ENCODE peak calls at places on chromosomes 12 and 14, in seven cellular contexts. One of them, this sample, is unnamed.

GRCh38 chr12:45863332-45863731 is 127.0 kb downstream of the SCAF11 start:
- DNase-seq in tibial nerve: no peak
- DNase-seq in left ventricle myocardium inferior: no peak
- DNase-seq in HL-60: no peak
- DNase-seq in Panc1: no peak
- DNase-seq in brain microvascular endothelial cell: no peak
- DNase-seq in colonic mucosa: no peak
- DNase-seq in this sample: peak

GRCh38 chr12:118685983-118686607 is 295.2 kb upstream of the SRRM4 start:
- DNase-seq in HL-60: no peak
- DNase-seq in brain microvascular endothelial cell: no peak
- DNase-seq in Panc1: no peak
- DNase-seq in tibial nerve: no peak
- DNase-seq in left ventricle myocardium inferior: no peak
- DNase-seq in colonic mucosa: peak
- DNase-seq in this sample: no peak

GRCh38 chr14:39491134-39491541 is 58.9 kb upstream of the FBXO33 start:
- DNase-seq in HL-60: no peak
- DNase-seq in colonic mucosa: no peak
- DNase-seq in Panc1: peak
- DNase-seq in tibial nerve: no peak
- DNase-seq in left ventricle myocardium inferior: no peak
- DNase-seq in brain microvascular endothelial cell: peak
- DNase-seq in this sample: no peak

GRCh38 chr14:90641111-90642010 is 174.9 kb downstream of the TTC7B start:
- DNase-seq in HL-60: no peak
- DNase-seq in Panc1: no peak
- DNase-seq in left ventricle myocardium inferior: no peak
- DNase-seq in colonic mucosa: no peak
- DNase-seq in brain microvascular endothelial cell: no peak
- DNase-seq in tibial nerve: no peak
- DNase-seq in this sample: no peak

GRCh38 chr14:61780125-61780524 is 17.9 kb downstream of the SNAPC1 start:
- DNase-seq in HL-60: no peak
- DNase-seq in brain microvascular endothelial cell: no peak
- DNase-seq in Panc1: no peak
- DNase-seq in left ventricle myocardium inferior: no peak
- DNase-seq in colonic mucosa: no peak
- DNase-seq in tibial nerve: no peak
- DNase-seq in this sample: no peak

GRCh38 chr12:41441180-41441579 is 253.1 kb downstream of the PDZRN4 start:
- DNase-seq in tibial nerve: no peak
- DNase-seq in colonic mucosa: no peak
- DNase-seq in left ventricle myocardium inferior: no peak
- DNase-seq in brain microvascular endothelial cell: no peak
- DNase-seq in HL-60: no peak
- DNase-seq in Panc1: no peak
- DNase-seq in this sample: no peak

GRCh38 chr12:118981285-118982201 is at the start of gene SRRM4:
- DNase-seq in left ventricle myocardium inferior: no peak
- DNase-seq in HL-60: no peak
- DNase-seq in tibial nerve: no peak
- DNase-seq in Panc1: no peak
- DNase-seq in colonic mucosa: no peak
- DNase-seq in brain microvascular endothelial cell: no peak
- DNase-seq in this sample: no peak

GRCh38 chr12:93622485-93622884 is 50.0 kb downstream of the SOCS2 start:
- DNase-seq in Panc1: no peak
- DNase-seq in tibial nerve: no peak
- DNase-seq in left ventricle myocardium inferior: no peak
- DNase-seq in HL-60: no peak
- DNase-seq in brain microvascular endothelial cell: no peak
- DNase-seq in colonic mucosa: no peak
- DNase-seq in this sample: peak

GRCh38 chr12:113056631-113057488 is at the start of gene DTX1:
- DNase-seq in brain microvascular endothelial cell: no peak
- DNase-seq in left ventricle myocardium inferior: peak
- DNase-seq in colonic mucosa: no peak
- DNase-seq in tibial nerve: no peak
- DNase-seq in Panc1: no peak
- DNase-seq in HL-60: no peak
- DNase-seq in this sample: no peak

GRCh38 chr12:726281-727140 is 25.9 kb upstream of the WNK1 start:
- DNase-seq in brain microvascular endothelial cell: no peak
- DNase-seq in left ventricle myocardium inferior: no peak
- DNase-seq in HL-60: peak
- DNase-seq in colonic mucosa: no peak
- DNase-seq in tibial nerve: no peak
- DNase-seq in Panc1: peak
- DNase-seq in this sample: no peak

GRCh38 chr14:105013150-105013787 is 7.6 kb downstream of the CDCA4 start:
- DNase-seq in Panc1: no peak
- DNase-seq in HL-60: no peak
- DNase-seq in left ventricle myocardium inferior: peak
- DNase-seq in brain microvascular endothelial cell: no peak
- DNase-seq in tibial nerve: no peak
- DNase-seq in colonic mucosa: no peak
- DNase-seq in this sample: peak

GRCh38 chr14:104794099-104794498 is 1.4 kb downstream of the AKT1 start:
- DNase-seq in HL-60: no peak
- DNase-seq in left ventricle myocardium inferior: no peak
- DNase-seq in Panc1: no peak
- DNase-seq in brain microvascular endothelial cell: peak
- DNase-seq in tibial nerve: no peak
- DNase-seq in colonic mucosa: peak
- DNase-seq in this sample: peak

GRCh38 chr12:75660107-75660530 is 148.7 kb upstream of the KRR1 start:
- DNase-seq in Panc1: no peak
- DNase-seq in colonic mucosa: no peak
- DNase-seq in left ventricle myocardium inferior: no peak
- DNase-seq in brain microvascular endothelial cell: peak
- DNase-seq in HL-60: no peak
- DNase-seq in tibial nerve: no peak
- DNase-seq in this sample: peak

GRCh38 chr12:10553148-10553547 is 47.5 kb downstream of the EIF2S3B start:
- DNase-seq in brain microvascular endothelial cell: no peak
- DNase-seq in tibial nerve: no peak
- DNase-seq in Panc1: no peak
- DNase-seq in HL-60: no peak
- DNase-seq in colonic mucosa: no peak
- DNase-seq in left ventricle myocardium inferior: no peak
- DNase-seq in this sample: no peak

GRCh38 chr14:66739826-66740225 is 231.9 kb downstream of the GPHN start:
- DNase-seq in colonic mucosa: no peak
- DNase-seq in tibial nerve: no peak
- DNase-seq in Panc1: no peak
- DNase-seq in left ventricle myocardium inferior: no peak
- DNase-seq in brain microvascular endothelial cell: no peak
- DNase-seq in HL-60: no peak
- DNase-seq in this sample: no peak

GRCh38 chr12:116057356-116057755 is 220.1 kb downstream of the MED13L start:
- DNase-seq in brain microvascular endothelial cell: no peak
- DNase-seq in Panc1: no peak
- DNase-seq in left ventricle myocardium inferior: no peak
- DNase-seq in HL-60: no peak
- DNase-seq in colonic mucosa: no peak
- DNase-seq in tibial nerve: no peak
- DNase-seq in this sample: no peak

GRCh38 chr14:105627701-105628100 is 101.3 kb downstream of the TMEM121 start:
- DNase-seq in Panc1: no peak
- DNase-seq in tibial nerve: no peak
- DNase-seq in colonic mucosa: no peak
- DNase-seq in brain microvascular endothelial cell: no peak
- DNase-seq in HL-60: no peak
- DNase-seq in left ventricle myocardium inferior: no peak
- DNase-seq in this sample: no peak

GRCh38 chr14:25001096-25001982 is 48.6 kb downstream of the STXBP6 start:
- DNase-seq in colonic mucosa: no peak
- DNase-seq in tibial nerve: no peak
- DNase-seq in Panc1: no peak
- DNase-seq in brain microvascular endothelial cell: no peak
- DNase-seq in HL-60: no peak
- DNase-seq in left ventricle myocardium inferior: no peak
- DNase-seq in this sample: peak

GRCh38 chr12:54830199-54830598 is 24.1 kb upstream of the MUCL1 start:
- DNase-seq in tibial nerve: no peak
- DNase-seq in brain microvascular endothelial cell: no peak
- DNase-seq in Panc1: no peak
- DNase-seq in HL-60: no peak
- DNase-seq in colonic mucosa: no peak
- DNase-seq in left ventricle myocardium inferior: no peak
- DNase-seq in this sample: no peak

GRCh38 chr12:54821676-54822075 is 32.6 kb upstream of the MUCL1 start:
- DNase-seq in colonic mucosa: no peak
- DNase-seq in brain microvascular endothelial cell: no peak
- DNase-seq in tibial nerve: no peak
- DNase-seq in HL-60: no peak
- DNase-seq in left ventricle myocardium inferior: no peak
- DNase-seq in Panc1: no peak
- DNase-seq in this sample: no peak

GRCh38 chr12:54824402-54824801 is 29.9 kb upstream of the MUCL1 start:
- DNase-seq in left ventricle myocardium inferior: no peak
- DNase-seq in tibial nerve: no peak
- DNase-seq in Panc1: no peak
- DNase-seq in brain microvascular endothelial cell: no peak
- DNase-seq in colonic mucosa: no peak
- DNase-seq in HL-60: no peak
- DNase-seq in this sample: no peak
- TF ChIP-seq CTCF in left ventricle myocardium inferior: peak
- TF ChIP-seq CTCF in tibial nerve: no peak
- TF ChIP-seq CTCF in Panc1: no peak
- TF ChIP-seq CTCF in brain microvascular endothelial cell: no peak
- TF ChIP-seq CTCF in colonic mucosa: no peak
- TF ChIP-seq CTCF in HL-60: peak
- TF ChIP-seq CTCF in this sample: no peak

GRCh38 chr14:103205541-103205906 is 82.3 kb downstream of the TNFAIP2 start:
- DNase-seq in colonic mucosa: no peak
- DNase-seq in tibial nerve: no peak
- DNase-seq in left ventricle myocardium inferior: no peak
- DNase-seq in Panc1: no peak
- DNase-seq in HL-60: no peak
- DNase-seq in brain microvascular endothelial cell: no peak
- DNase-seq in this sample: no peak

GRCh38 chr14:103207404-103208072 is 84.3 kb downstream of the TNFAIP2 start:
- DNase-seq in HL-60: no peak
- DNase-seq in brain microvascular endothelial cell: no peak
- DNase-seq in Panc1: no peak
- DNase-seq in colonic mucosa: no peak
- DNase-seq in left ventricle myocardium inferior: peak
- DNase-seq in tibial nerve: no peak
- DNase-seq in this sample: peak

GRCh38 chr14:103204852-103205540 is 81.7 kb downstream of the TNFAIP2 start:
- DNase-seq in Panc1: no peak
- DNase-seq in HL-60: no peak
- DNase-seq in brain microvascular endothelial cell: peak
- DNase-seq in left ventricle myocardium inferior: no peak
- DNase-seq in tibial nerve: no peak
- DNase-seq in colonic mucosa: no peak
- DNase-seq in this sample: no peak

GRCh38 chr14:103206023-103206481 is 82.8 kb downstream of the TNFAIP2 start:
- DNase-seq in brain microvascular endothelial cell: no peak
- DNase-seq in HL-60: no peak
- DNase-seq in colonic mucosa: no peak
- DNase-seq in Panc1: no peak
- DNase-seq in left ventricle myocardium inferior: no peak
- DNase-seq in tibial nerve: no peak
- DNase-seq in this sample: no peak

DNA sequence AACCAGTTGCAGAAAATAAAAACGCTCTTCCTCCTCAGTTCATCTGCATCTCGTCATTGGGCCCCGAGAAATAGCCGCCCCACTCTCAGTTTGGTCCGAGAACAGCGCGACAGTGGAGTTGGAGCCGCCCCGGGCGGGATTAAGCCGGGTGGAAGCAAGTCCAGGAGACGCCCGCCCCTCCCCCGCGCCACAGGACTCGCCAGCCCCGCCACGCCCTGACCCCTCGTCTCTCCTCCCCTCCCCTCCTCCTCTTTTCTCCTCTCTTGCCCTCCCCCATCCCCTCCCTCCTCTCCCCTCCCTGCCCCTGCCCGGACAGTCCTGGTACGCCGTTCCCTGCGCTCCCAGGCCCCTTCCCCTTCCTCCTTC is 83.8 kb downstream of the TNFAIP2 start:
- DNase-seq in Panc1: no peak
- DNase-seq in colonic mucosa: peak
- DNase-seq in HL-60: no peak
- DNase-seq in left ventricle myocardium inferior: peak
- DNase-seq in brain microvascular endothelial cell: no peak
- DNase-seq in tibial nerve: peak
- DNase-seq in this sample: no peak
- H3K4me3 ChIP-seq in Panc1: no peak
- H3K4me3 ChIP-seq in colonic mucosa: peak
- H3K4me3 ChIP-seq in HL-60: no peak
- H3K4me3 ChIP-seq in left ventricle myocardium inferior: peak
- H3K4me3 ChIP-seq in brain microvascular endothelial cell: peak
- H3K4me3 ChIP-seq in tibial nerve: peak
- H3K4me3 ChIP-seq in this sample: peak

GRCh38 chr12:125089083-125089482 is 23.8 kb downstream of the AACS start:
- DNase-seq in HL-60: no peak
- DNase-seq in colonic mucosa: no peak
- DNase-seq in tibial nerve: no peak
- DNase-seq in left ventricle myocardium inferior: no peak
- DNase-seq in Panc1: no peak
- DNase-seq in brain microvascular endothelial cell: peak
- DNase-seq in this sample: no peak
- TF ChIP-seq CTCF in HL-60: no peak
- TF ChIP-seq CTCF in colonic mucosa: no peak
- TF ChIP-seq CTCF in tibial nerve: no peak
- TF ChIP-seq CTCF in left ventricle myocardium inferior: no peak
- TF ChIP-seq CTCF in Panc1: no peak
- TF ChIP-seq CTCF in brain microvascular endothelial cell: peak
- TF ChIP-seq CTCF in this sample: no peak

GRCh38 chr12:70383886-70384285 is 17.8 kb downstream of the KCNMB4 start:
- DNase-seq in left ventricle myocardium inferior: no peak
- DNase-seq in brain microvascular endothelial cell: no peak
- DNase-seq in colonic mucosa: no peak
- DNase-seq in tibial nerve: no peak
- DNase-seq in HL-60: no peak
- DNase-seq in Panc1: no peak
- DNase-seq in this sample: no peak

GRCh38 chr12:70389678-70390077 is 23.6 kb downstream of the KCNMB4 start:
- DNase-seq in Panc1: no peak
- DNase-seq in left ventricle myocardium inferior: no peak
- DNase-seq in HL-60: no peak
- DNase-seq in colonic mucosa: no peak
- DNase-seq in tibial nerve: no peak
- DNase-seq in brain microvascular endothelial cell: no peak
- DNase-seq in this sample: no peak

GRCh38 chr12:70383484-70383883 is 17.4 kb downstream of the KCNMB4 start:
- DNase-seq in tibial nerve: no peak
- DNase-seq in HL-60: no peak
- DNase-seq in brain microvascular endothelial cell: no peak
- DNase-seq in Panc1: no peak
- DNase-seq in left ventricle myocardium inferior: no peak
- DNase-seq in colonic mucosa: no peak
- DNase-seq in this sample: peak

DNA sequence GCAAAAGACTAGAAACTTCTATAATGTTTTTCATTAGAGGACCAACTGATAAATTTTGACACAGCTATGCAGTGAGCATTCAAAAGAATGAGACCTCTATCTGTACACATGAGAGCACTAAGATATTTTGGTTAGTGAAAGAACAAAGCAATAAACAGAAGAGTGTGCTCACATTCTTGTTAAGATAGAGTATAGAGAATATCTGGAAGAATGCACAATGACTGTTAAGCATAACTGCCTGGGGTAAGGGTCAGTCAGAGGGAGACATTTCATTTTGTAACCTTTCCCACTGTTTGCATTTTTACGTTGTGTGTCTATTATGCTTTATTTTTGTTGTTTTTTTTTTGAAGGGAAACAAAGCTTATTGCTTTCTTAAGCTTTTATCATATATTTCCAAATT is 20.7 kb downstream of the KCNMB4 start:
- DNase-seq in colonic mucosa: no peak
- DNase-seq in HL-60: no peak
- DNase-seq in Panc1: no peak
- DNase-seq in left ventricle myocardium inferior: no peak
- DNase-seq in brain microvascular endothelial cell: no peak
- DNase-seq in tibial nerve: no peak
- DNase-seq in this sample: no peak
- H3K4me3 ChIP-seq in colonic mucosa: no peak
- H3K4me3 ChIP-seq in HL-60: no peak
- H3K4me3 ChIP-seq in Panc1: no peak
- H3K4me3 ChIP-seq in left ventricle myocardium inferior: no peak
- H3K4me3 ChIP-seq in brain microvascular endothelial cell: no peak
- H3K4me3 ChIP-seq in tibial nerve: no peak
- H3K4me3 ChIP-seq in this sample: no peak